ENCODE peak calls at places on chromosomes 1 and 21, in nine cellular contexts. W, O, U, G, F, X, T, C and V are unnamed samples.

GRCh38 chr1:180116964-180117763 is 37.5 kb upstream of the QSOX1 start:
- DNase-seq in W (no peak), O (no peak), U (no peak), G (peak; percentile 46), F (peak; percentile 79), X (no peak), T (no peak), C (no peak), V (no peak)

GRCh38 chr1:168229893-168230292 is 4.1 kb downstream of the SFT2D2 start:
- DNase-seq in W (no peak), O (no peak), U (no peak), G (no peak), F (no peak), X (no peak), T (no peak), C (no peak), V (no peak)

GRCh38 chr1:157218671-157219070 is 80.5 kb upstream of the ETV3 start:
- DNase-seq in W (no peak), O (no peak), U (no peak), G (no peak), F (no peak), X (no peak), T (no peak), C (no peak), V (no peak)

GRCh38 chr1:232524056-232524455 is 105.9 kb downstream of the SIPA1L2 start:
- DNase-seq in W (no peak), O (no peak), U (no peak), G (no peak), F (no peak), X (no peak), T (no peak), C (no peak), V (no peak)

GRCh38 chr1:67888208-67888607 is 54.9 kb upstream of the GNG12 start:
- DNase-seq in W (no peak), O (no peak), U (no peak), G (no peak), F (no peak), X (no peak), T (no peak), C (no peak), V (no peak)

GRCh38 chr21:38352536-38353219 is 95.9 kb downstream of the KCNJ15 start:
- DNase-seq in W (peak; percentile 13), O (no peak), U (peak; percentile 41), G (peak; percentile 26), F (peak; percentile 3), X (peak; percentile 55), T (peak; percentile 12), C (peak; percentile 88), V (no peak)

GRCh38 chr21:35386491-35387079 is 337.5 kb upstream of the RUNX1 start:
- DNase-seq in W (no peak), O (no peak), U (no peak), G (no peak), F (no peak), X (no peak), T (no peak), C (no peak), V (no peak)

GRCh38 chr1:238581332-238581731 is 690.6 kb upstream of the ZP4 start:
- DNase-seq in W (no peak), O (no peak), U (no peak), G (no peak), F (no peak), X (no peak), T (no peak), C (no peak), V (no peak)

GRCh38 chr1:160575112-160575664 is 4.1 kb downstream of the CD84 start:
- DNase-seq in W (no peak), O (no peak), U (no peak), G (no peak), F (no peak), X (no peak), T (no peak), C (no peak), V (no peak)

GRCh38 chr1:147475488-147475887 is 65.8 kb upstream of the BCL9 start:
- DNase-seq in W (no peak), O (no peak), U (no peak), G (no peak), F (no peak), X (no peak), T (no peak), C (no peak), V (no peak)

GRCh38 chr1:81165963-81166362 is 634.8 kb upstream of the ADGRL2 start:
- DNase-seq in W (no peak), O (no peak), U (no peak), G (no peak), F (no peak), X (no peak), T (no peak), C (no peak), V (no peak)

GRCh38 chr1:195735140-195735539 is 873.1 kb downstream of the KCNT2 start:
- DNase-seq in W (no peak), O (no peak), U (no peak), G (no peak), F (no peak), X (no peak), T (no peak), C (no peak), V (no peak)

GRCh38 chr1:7613106-7613850 is 157.8 kb upstream of the VAMP3 start:
- DNase-seq in W (no peak), O (no peak), U (no peak), G (no peak), F (no peak), X (no peak), T (no peak), C (no peak), V (no peak)

GRCh38 chr1:111612006-111612405 is 7.6 kb upstream of the RAP1A start:
- DNase-seq in W (no peak), O (no peak), U (no peak), G (no peak), F (no peak), X (no peak), T (no peak), C (no peak), V (no peak)

GRCh38 chr1:193335797-193336428 is 149.5 kb upstream of the B3GALT2 start:
- DNase-seq in W (no peak), O (no peak), U (no peak), G (no peak), F (no peak), X (no peak), T (no peak), C (peak; percentile 71), V (no peak)

GRCh38 chr1:91804546-91805023 is 81.4 kb downstream of the TGFBR3 start:
- DNase-seq in W (peak; percentile 78), O (no peak), U (no peak), G (no peak), F (no peak), X (no peak), T (no peak), C (peak; percentile 89), V (peak; percentile 100)

GRCh38 chr21:44490816-44491215 is 35.5 kb downstream of the LRRC3 start:
- DNase-seq in W (no peak), O (no peak), U (no peak), G (no peak), F (no peak), X (no peak), T (no peak), C (no peak), V (no peak)

GRCh38 chr21:28181730-28182129 is 810.9 kb downstream of the LTN1 start:
- DNase-seq in W (no peak), O (no peak), U (no peak), G (no peak), F (no peak), X (no peak), T (no peak), C (no peak), V (no peak)

GRCh38 chr1:228018125-228018398 is 11.3 kb downstream of the WNT3A start:
- DNase-seq in W (no peak), O (no peak), U (no peak), G (no peak), F (no peak), X (no peak), T (no peak), C (no peak), V (no peak)

GRCh38 chr1:151596166-151596933 is 15.5 kb upstream of the SNX27 start:
- DNase-seq in W (no peak), O (no peak), U (no peak), G (no peak), F (peak; percentile 50), X (no peak), T (no peak), C (no peak), V (no peak)

GRCh38 chr1:50705041-50705440 is 255.0 kb downstream of the FAF1 start:
- DNase-seq in W (no peak), O (no peak), U (no peak), G (no peak), F (no peak), X (no peak), T (no peak), C (no peak), V (no peak)

GRCh38 chr1:56833088-56833487 is 13.9 kb upstream of the FYB2 start:
- DNase-seq in W (no peak), O (no peak), U (no peak), G (no peak), F (no peak), X (no peak), T (no peak), C (no peak), V (no peak)

GRCh38 chr1:151058682-151059341 is 610 bp downstream of the CDC42SE1 start:
- DNase-seq in W (no peak), O (no peak), U (no peak), G (peak; percentile 45), F (no peak), X (peak; percentile 64), T (no peak), C (no peak), V (no peak)

GRCh38 chr1:228416217-228416971 is at the start of gene TRIM17:
- DNase-seq in W (peak; percentile 31), O (no peak), U (no peak), G (no peak), F (peak; percentile 42), X (peak; percentile 29), T (no peak), C (peak; percentile 15), V (peak; percentile 31)

GRCh38 chr1:7549693-7550161 is 221.4 kb upstream of the VAMP3 start:
- DNase-seq in W (no peak), O (peak; percentile 23), U (no peak), G (no peak), F (no peak), X (no peak), T (no peak), C (peak; percentile 18), V (no peak)

GRCh38 chr1:185560760-185561159 is 173.4 kb upstream of the HMCN1 start:
- DNase-seq in W (no peak), O (no peak), U (no peak), G (no peak), F (no peak), X (no peak), T (no peak), C (no peak), V (no peak)

GRCh38 chr1:5830771-5831599 is 161.2 kb downstream of the NPHP4 start:
- DNase-seq in W (no peak), O (no peak), U (no peak), G (no peak), F (no peak), X (no peak), T (no peak), C (no peak), V (no peak)

GRCh38 chr1:47935163-47935562 is 62.0 kb downstream of the TRABD2B start:
- DNase-seq in W (no peak), O (no peak), U (no peak), G (no peak), F (no peak), X (no peak), T (no peak), C (no peak), V (no peak)

GRCh38 chr1:234532511-234532922 is 53.5 kb upstream of the TARBP1 start:
- DNase-seq in W (no peak), O (peak; percentile 77), U (no peak), G (peak; percentile 53), F (no peak), X (no peak), T (no peak), C (no peak), V (no peak)

GRCh38 chr1:234408757-234409156 is 35.5 kb downstream of the COA6 start:
- DNase-seq in W (peak; percentile 19), O (no peak), U (no peak), G (no peak), F (no peak), X (no peak), T (no peak), C (no peak), V (peak; percentile 81)

GRCh38 chr1:50993645-50994044 is 23.6 kb downstream of the CDKN2C start:
- DNase-seq in W (no peak), O (no peak), U (no peak), G (no peak), F (no peak), X (no peak), T (no peak), C (no peak), V (no peak)